ENCODE peak calls at places on chromosomes 6 and 20, in six cellular contexts. A is cardiac muscle cell, G is ovary, Z is heart left ventricle, M is fibroblast of lung, S is left ventricle myocardium inferior. U is an unnamed sample. For H3K4me1, the result is how much of the 10 kb centered on the place peaks cover.

GRCh38 chr20:10675456-10675848 is 1.7 kb upstream of the JAG1 start:
- DNase-seq in A (no peak), G (no peak), Z (no peak), M (no peak), S (no peak), U (no peak)

GRCh38 chr6:811186-811585 is 118.2 kb upstream of the EXOC2 start:
- DNase-seq in A (no peak), G (no peak), Z (no peak), M (no peak), S (no peak), U (no peak)

GRCh38 chr6:53744321-53744720 is 50.5 kb upstream of the LRRC1 start:
- DNase-seq in A (no peak), G (no peak), Z (no peak), M (no peak), S (no peak), U (no peak)

GRCh38 chr6:161498359-161498758 is 224.5 kb upstream of the AGPAT4 start:
- DNase-seq in A (peak), G (no peak), Z (no peak), M (peak), S (no peak), U (peak)

GRCh38 chr6:788058-788457 is 95.1 kb upstream of the EXOC2 start:
- DNase-seq in A (no peak), G (no peak), Z (no peak), M (no peak), S (no peak), U (no peak)

GRCh38 chr6:163962627-163963117 is 548.2 kb downstream of the QKI start:
- DNase-seq in A (peak), G (no peak), Z (peak), M (no peak), S (peak), U (no peak)

GRCh38 chr6:1679691-1680068 is 70.0 kb downstream of the FOXC1 start:
- DNase-seq in A (no peak), G (no peak), Z (no peak), M (peak), S (no peak), U (no peak)

GRCh38 chr20:59240006-59240405 is 60.4 kb upstream of the EDN3 start:
- DNase-seq in A (no peak), G (no peak), Z (no peak), M (no peak), S (no peak), U (no peak)

GRCh38 chr6:168450921-168451320 is 9.9 kb downstream of the SMOC2 start:
- DNase-seq in A (no peak), G (no peak), Z (no peak), M (no peak), S (no peak), U (no peak)

GRCh38 chr6:6543181-6543879 is 45.2 kb upstream of the LY86 start:
- DNase-seq in A (no peak), G (no peak), Z (no peak), M (no peak), S (no peak), U (no peak)

GRCh38 chr6:151693366-151693765 is 114.1 kb upstream of the ESR1 start:
- DNase-seq in A (no peak), G (no peak), Z (no peak), M (no peak), S (no peak), U (no peak)

GRCh38 chr6:67630146-67630545 is 1004.9 kb upstream of the ADGRB3 start:
- DNase-seq in A (no peak), G (no peak), Z (no peak), M (peak), S (no peak), U (no peak)

GRCh38 chr6:43798688-43799444 is 28.9 kb downstream of the VEGFA start:
- DNase-seq in A (peak), G (no peak), Z (peak), M (peak), S (peak), U (peak)

GRCh38 chr6:47854996-47855395 is 73.2 kb downstream of the OPN5 start:
- DNase-seq in A (peak), G (no peak), Z (no peak), M (no peak), S (no peak), U (no peak)

GRCh38 chr6:2209226-2209809 is 36.1 kb downstream of the GMDS start:
- DNase-seq in A (peak), G (no peak), Z (no peak), M (peak), S (no peak), U (peak)

GRCh38 chr6:35415065-35415880 is 36.9 kb upstream of the FANCE start:
- DNase-seq in A (peak), G (peak), Z (peak), M (peak), S (peak), U (peak)

GRCh38 chr20:41889871-41890224 is 271.7 kb upstream of the CHD6 start:
- DNase-seq in A (no peak), G (no peak), Z (no peak), M (no peak), S (no peak), U (no peak)

GRCh38 chr6:161108886-161109285 is 117.3 kb downstream of the MAP3K4 start:
- DNase-seq in A (no peak), G (no peak), Z (no peak), M (no peak), S (no peak), U (no peak)

GRCh38 chr6:75317503-75318206 is 33.1 kb upstream of the TMEM30A start:
- DNase-seq in A (peak), G (no peak), Z (no peak), M (peak), S (no peak), U (no peak)

GRCh38 chr20:7971536-7972285 is 31.5 kb upstream of the HAO1 start:
- DNase-seq in A (no peak), G (no peak), Z (no peak), M (peak), S (no peak), U (no peak)

GRCh38 chr6:97312241-97312640 is 29.2 kb upstream of the MMS22L start:
- DNase-seq in A (no peak), G (no peak), Z (no peak), M (peak), S (no peak), U (no peak)

GRCh38 chr6:11650297-11650696 is 112.7 kb downstream of the TMEM170B start:
- DNase-seq in A (peak), G (no peak), Z (peak), M (peak), S (peak), U (no peak)

GRCh38 chr6:52551483-52552277 is 25.2 kb downstream of the TRAM2 start:
- DNase-seq in A (peak), G (peak), Z (peak), M (peak), S (peak), U (peak)

GRCh38 chr6:455835-456234 is 64.3 kb downstream of the IRF4 start:
- DNase-seq in A (no peak), G (no peak), Z (no peak), M (no peak), S (no peak), U (no peak)

GRCh38 chr20:53869466-53870258 is 200.7 kb downstream of the BCAS1 start:
- DNase-seq in A (peak), G (peak), Z (peak), M (peak), S (no peak), U (peak)

GRCh38 chr20:40512567-40512966 is 176.5 kb downstream of the MAFB start:
- DNase-seq in A (no peak), G (no peak), Z (no peak), M (no peak), S (no peak), U (no peak)

GRCh38 chr6:30238178-30238795 is 25.1 kb upstream of the TRIM26 start:
- DNase-seq in A (no peak), G (no peak), Z (no peak), M (peak), S (no peak), U (peak)

GRCh38 chr6:153001767-153002612 is 519 bp downstream of the MTRF1L start:
- DNase-seq in A (peak), G (no peak), Z (no peak), M (peak), S (no peak), U (no peak)

GRCh38 chr6:46287681-46288080 is 116.9 kb upstream of the ENPP5 start:
- DNase-seq in A (no peak), G (no peak), Z (no peak), M (no peak), S (no peak), U (no peak)

GRCh38 chr6:161128680-161129196 is 137.2 kb downstream of the MAP3K4 start:
- DNase-seq in A (no peak), G (no peak), Z (no peak), M (peak), S (no peak), U (no peak)

GRCh38 chr6:31465185-31465536 is 32.8 kb upstream of the MICB start:
- DNase-seq in A (no peak), G (no peak), Z (no peak), M (no peak), S (no peak), U (no peak)

GRCh38 chr6:125789576-125790402 is 971 bp upstream of the NCOA7 start:
- DNase-seq in A (peak), G (peak), Z (peak), M (peak), S (peak), U (peak)

DNA sequence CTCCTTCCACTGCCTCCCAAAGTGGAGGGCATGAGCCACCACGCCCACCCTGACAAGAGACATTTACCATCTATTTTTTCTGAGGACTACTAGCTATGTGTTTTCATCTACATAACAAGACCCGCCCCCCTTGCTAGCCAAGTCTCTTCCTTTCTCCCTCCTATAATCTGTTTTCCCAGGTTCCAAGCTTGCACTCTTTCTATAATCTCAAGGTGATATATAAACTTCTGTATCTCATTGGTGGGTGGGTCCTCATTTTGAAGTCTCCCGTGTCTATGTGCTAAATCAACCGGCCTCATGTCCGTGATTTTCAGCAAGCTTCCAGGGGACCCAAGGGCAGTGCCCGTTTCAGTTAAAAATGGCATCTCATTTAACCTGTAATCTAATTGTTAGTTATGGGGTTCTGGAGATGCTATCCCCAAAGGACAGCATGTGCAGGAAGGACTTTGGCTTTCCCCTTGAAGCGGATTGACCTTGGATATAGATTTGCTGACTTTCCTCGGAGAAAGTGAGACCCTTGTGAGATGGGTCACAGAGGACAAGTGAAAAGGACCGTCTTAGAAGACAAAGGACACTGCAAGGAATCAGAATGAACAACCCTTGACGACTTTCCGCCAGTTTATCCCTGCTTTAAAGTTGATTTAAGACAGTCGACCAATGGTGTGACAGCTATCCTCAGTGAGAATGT is 22.4 kb downstream of the OR2B2 start:
- DNase-seq in A (no peak), G (no peak), Z (no peak), M (no peak), S (no peak), U (no peak)
- H3K4me3 ChIP-seq in A (peak), G (no peak), Z (no peak), M (peak), S (peak), U (peak)

DNA sequence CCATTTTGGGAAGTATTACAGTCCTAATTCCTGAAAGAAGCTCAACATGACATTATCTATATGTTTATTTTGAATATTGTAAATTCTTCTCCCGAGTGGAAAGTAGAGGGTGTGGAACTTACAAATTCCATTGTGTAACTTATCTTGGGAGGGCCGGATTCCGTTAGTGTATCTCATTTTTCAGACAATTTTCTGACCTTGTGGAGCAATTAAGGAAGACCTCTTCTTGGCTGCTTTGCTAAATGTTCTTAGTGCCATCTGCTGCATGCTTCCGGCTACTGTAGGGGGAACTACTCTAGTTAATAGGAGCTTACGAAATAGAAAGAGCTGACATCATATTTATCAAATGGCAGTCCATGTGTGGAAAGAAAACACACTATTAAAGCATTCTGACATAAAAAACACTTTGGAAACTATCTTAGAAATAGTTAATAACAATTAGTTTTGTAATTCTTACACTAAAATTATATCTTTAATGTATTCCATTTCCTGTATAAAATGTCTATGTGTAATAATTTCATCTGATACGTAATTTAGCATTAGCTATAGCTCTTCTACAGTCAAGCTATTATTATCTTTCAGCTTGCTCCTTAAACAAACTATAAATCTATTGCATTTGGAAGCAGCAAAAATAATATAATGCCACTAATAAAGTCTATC is 41.5 kb upstream of the KCNQ5 start:
- DNase-seq in A (peak), G (no peak), Z (no peak), M (peak), S (no peak), U (no peak)
- TF ChIP-seq CTCF in A (peak), G (no peak), Z (no peak), M (peak), S (no peak), U (no peak)

GRCh38 chr20:62925420-62926228 is 681 bp downstream of the DIDO1 start:
- DNase-seq in A (peak), G (peak), Z (peak), M (peak), S (no peak), U (no peak)

GRCh38 chr20:62928246-62928939 is 2.1 kb upstream of the DIDO1 start:
- DNase-seq in A (no peak), G (no peak), Z (no peak), M (no peak), S (no peak), U (no peak)

GRCh38 chr20:62924567-62925419 is 1.5 kb downstream of the DIDO1 start:
- DNase-seq in A (no peak), G (no peak), Z (no peak), M (peak), S (no peak), U (no peak)

GRCh38 chr20:62927128-62927705 is 912 bp upstream of the DIDO1 start:
- DNase-seq in A (no peak), G (no peak), Z (no peak), M (no peak), S (no peak), U (no peak)

DNA sequence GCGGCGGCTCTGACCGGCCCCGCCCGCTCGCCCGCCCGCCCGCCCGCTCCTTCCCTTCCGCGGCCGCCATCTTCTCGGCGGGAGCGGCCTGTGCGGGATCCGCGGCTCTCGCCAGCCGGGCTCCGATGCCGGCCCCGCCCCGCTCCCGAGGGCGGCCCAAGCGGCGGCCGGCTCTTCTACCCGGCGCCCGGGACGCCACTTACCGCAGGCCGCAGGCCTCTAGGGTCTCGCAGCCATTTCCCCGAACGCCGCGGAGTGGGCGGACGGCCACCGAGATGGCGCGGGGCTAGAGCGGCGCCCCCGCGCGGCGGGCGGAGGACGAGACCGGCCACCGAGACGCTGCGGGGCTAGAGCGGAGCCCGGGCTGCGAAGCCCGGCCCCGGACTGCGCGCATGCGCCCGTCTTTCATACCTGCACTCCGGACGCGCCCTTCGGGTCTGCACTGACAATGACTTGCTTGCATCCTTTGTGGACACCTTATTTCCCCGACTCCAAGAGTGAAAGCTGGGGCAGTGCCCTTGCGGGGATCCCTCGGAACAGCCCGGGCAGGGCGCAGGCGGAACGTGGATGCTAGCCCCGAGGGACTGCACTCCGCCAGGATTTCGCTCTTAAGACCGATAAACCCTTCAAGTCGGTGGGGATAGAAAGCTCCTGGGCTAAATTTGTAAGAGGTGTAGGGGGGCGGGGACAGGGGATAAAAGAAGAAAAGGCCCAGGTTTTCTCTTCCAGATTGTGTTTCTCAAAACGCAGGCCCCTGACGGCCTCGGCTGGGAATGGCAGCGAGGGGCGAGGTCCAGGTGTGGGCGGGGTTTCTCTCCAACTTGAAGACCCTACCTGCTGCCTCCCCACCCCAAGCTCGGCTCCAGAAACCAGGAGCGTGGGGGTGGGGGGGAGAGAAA is at the start of gene DIDO1:
- DNase-seq in A (peak), G (peak), Z (peak), M (peak), S (peak), U (peak)
- H3K4me1 ChIP-seq in A (under half), G (under half), Z (half or more), M (under half), S (half or more), U (under half)

GRCh38 chr6:105292689-105293339 is 110.1 kb downstream of the PREP start:
- DNase-seq in A (no peak), G (no peak), Z (no peak), M (no peak), S (no peak), U (no peak)
- H3K4me3 ChIP-seq in A (no peak), G (no peak), Z (no peak), M (no peak), S (no peak), U (no peak)